ENCODE peak calls at places on chromosome 7, in five cellular contexts. One of them, this sample, is unnamed.

GRCh38 chr7:25968205-25968993 is 183.6 kb upstream of the NFE2L3 start:
- DNase-seq in GM12878: peak
- DNase-seq in HepG2: no peak
- DNase-seq in NT2/D1: no peak
- DNase-seq in HEK293T: no peak
- DNase-seq in this sample: no peak

GRCh38 chr7:20064974-20065862 is 152.0 kb downstream of the MACC1 start:
- DNase-seq in HepG2: no peak
- DNase-seq in HEK293T: no peak
- DNase-seq in GM12878: peak
- DNase-seq in NT2/D1: no peak
- DNase-seq in this sample: no peak

GRCh38 chr7:36967387-36967786 is 243.1 kb upstream of the AOAH start:
- DNase-seq in HEK293T: peak
- DNase-seq in GM12878: no peak
- DNase-seq in NT2/D1: peak
- DNase-seq in HepG2: peak
- DNase-seq in this sample: peak

GRCh38 chr7:75870557-75870956 is 8.3 kb upstream of the RHBDD2 start:
- DNase-seq in HepG2: no peak
- DNase-seq in HEK293T: no peak
- DNase-seq in GM12878: no peak
- DNase-seq in NT2/D1: no peak
- DNase-seq in this sample: no peak

GRCh38 chr7:122261442-122261841 is 43.1 kb downstream of the FEZF1 start:
- DNase-seq in NT2/D1: no peak
- DNase-seq in GM12878: no peak
- DNase-seq in HepG2: no peak
- DNase-seq in HEK293T: no peak
- DNase-seq in this sample: no peak

GRCh38 chr7:74224511-74224832 is 14.7 kb downstream of the LAT2 start:
- DNase-seq in NT2/D1: no peak
- DNase-seq in HEK293T: no peak
- DNase-seq in HepG2: no peak
- DNase-seq in GM12878: no peak
- DNase-seq in this sample: no peak

GRCh38 chr7:39621261-39621660 is 2.1 kb upstream of the RALA start:
- DNase-seq in HEK293T: no peak
- DNase-seq in GM12878: no peak
- DNase-seq in NT2/D1: no peak
- DNase-seq in HepG2: no peak
- DNase-seq in this sample: no peak

GRCh38 chr7:108497082-108497725 is 28.7 kb downstream of the PNPLA8 start:
- DNase-seq in HEK293T: peak
- DNase-seq in GM12878: peak
- DNase-seq in NT2/D1: peak
- DNase-seq in HepG2: peak
- DNase-seq in this sample: peak

GRCh38 chr7:4189151-4189570 is 492.9 kb upstream of the FOXK1 start:
- DNase-seq in GM12878: no peak
- DNase-seq in HepG2: no peak
- DNase-seq in HEK293T: no peak
- DNase-seq in NT2/D1: no peak
- DNase-seq in this sample: no peak

GRCh38 chr7:137531671-137532070 is 188.1 kb upstream of the PTN start:
- DNase-seq in HepG2: no peak
- DNase-seq in HEK293T: no peak
- DNase-seq in NT2/D1: no peak
- DNase-seq in GM12878: no peak
- DNase-seq in this sample: no peak

GRCh38 chr7:116593359-116594075 is 68.7 kb downstream of the CAV1 start:
- DNase-seq in HEK293T: peak
- DNase-seq in NT2/D1: no peak
- DNase-seq in HepG2: no peak
- DNase-seq in GM12878: no peak
- DNase-seq in this sample: no peak

GRCh38 chr7:6385110-6385792 is 62.5 kb downstream of the DAGLB start:
- DNase-seq in NT2/D1: no peak
- DNase-seq in GM12878: no peak
- DNase-seq in HepG2: peak
- DNase-seq in HEK293T: no peak
- DNase-seq in this sample: no peak

GRCh38 chr7:87234949-87235348 is 15.4 kb upstream of the TMEM243 start:
- DNase-seq in HEK293T: no peak
- DNase-seq in NT2/D1: no peak
- DNase-seq in HepG2: no peak
- DNase-seq in GM12878: no peak
- DNase-seq in this sample: no peak

GRCh38 chr7:107946451-107946850 is 55.5 kb downstream of the DLD start:
- DNase-seq in GM12878: no peak
- DNase-seq in HEK293T: no peak
- DNase-seq in NT2/D1: no peak
- DNase-seq in HepG2: no peak
- DNase-seq in this sample: no peak

GRCh38 chr7:144415858-144416257 is 12.4 kb upstream of the NOBOX start:
- DNase-seq in GM12878: no peak
- DNase-seq in HEK293T: no peak
- DNase-seq in NT2/D1: no peak
- DNase-seq in HepG2: no peak
- DNase-seq in this sample: no peak

GRCh38 chr7:111138196-111138569 is 47.3 kb downstream of the LRRN3 start:
- DNase-seq in NT2/D1: no peak
- DNase-seq in GM12878: peak
- DNase-seq in HEK293T: no peak
- DNase-seq in HepG2: no peak
- DNase-seq in this sample: no peak

GRCh38 chr7:105708681-105709080 is 127.4 kb upstream of the EFCAB10 start:
- DNase-seq in HepG2: no peak
- DNase-seq in GM12878: no peak
- DNase-seq in NT2/D1: no peak
- DNase-seq in HEK293T: no peak
- DNase-seq in this sample: no peak

GRCh38 chr7:42236266-42237161 is 495 bp downstream of the GLI3 start:
- DNase-seq in HEK293T: peak
- DNase-seq in GM12878: no peak
- DNase-seq in HepG2: no peak
- DNase-seq in NT2/D1: no peak
- DNase-seq in this sample: no peak

GRCh38 chr7:2106506-2106905 is 126.2 kb downstream of the MAD1L1 start:
- DNase-seq in NT2/D1: no peak
- DNase-seq in HEK293T: no peak
- DNase-seq in GM12878: no peak
- DNase-seq in HepG2: no peak
- DNase-seq in this sample: no peak

GRCh38 chr7:112056409-112056808 is 149.8 kb downstream of the DOCK4 start:
- DNase-seq in HepG2: no peak
- DNase-seq in HEK293T: no peak
- DNase-seq in NT2/D1: no peak
- DNase-seq in GM12878: peak
- DNase-seq in this sample: no peak

GRCh38 chr7:150801242-150801945 is 825 bp downstream of the TMEM176A start:
- DNase-seq in NT2/D1: no peak
- DNase-seq in HepG2: no peak
- DNase-seq in HEK293T: no peak
- DNase-seq in GM12878: no peak
- DNase-seq in this sample: peak

GRCh38 chr7:4445777-4446176 is 236.3 kb upstream of the FOXK1 start:
- DNase-seq in GM12878: no peak
- DNase-seq in HepG2: no peak
- DNase-seq in NT2/D1: no peak
- DNase-seq in HEK293T: no peak
- DNase-seq in this sample: no peak

GRCh38 chr7:44757311-44757710 is 8.7 kb downstream of the ZMIZ2 start:
- DNase-seq in GM12878: no peak
- DNase-seq in NT2/D1: no peak
- DNase-seq in HEK293T: no peak
- DNase-seq in HepG2: no peak
- DNase-seq in this sample: no peak

GRCh38 chr7:149624006-149624405 is 126.4 kb upstream of the ZNF746 start:
- DNase-seq in HEK293T: peak
- DNase-seq in NT2/D1: no peak
- DNase-seq in HepG2: peak
- DNase-seq in GM12878: no peak
- DNase-seq in this sample: no peak

GRCh38 chr7:140621326-140622035 is 19.1 kb downstream of the DENND2A start:
- DNase-seq in HEK293T: no peak
- DNase-seq in HepG2: no peak
- DNase-seq in NT2/D1: no peak
- DNase-seq in GM12878: no peak
- DNase-seq in this sample: no peak
- TF ChIP-seq SUZ12 in HEK293T: no peak
- TF ChIP-seq SUZ12 in HepG2: no peak
- TF ChIP-seq SUZ12 in NT2/D1: no peak
- TF ChIP-seq SUZ12 in GM12878: no peak
- TF ChIP-seq SUZ12 in this sample: no peak

GRCh38 chr7:141568227-141568626 is 17.0 kb downstream of the AGK start:
- DNase-seq in GM12878: no peak
- DNase-seq in HepG2: no peak
- DNase-seq in NT2/D1: no peak
- DNase-seq in HEK293T: no peak
- DNase-seq in this sample: no peak
- TF ChIP-seq SUZ12 in GM12878: no peak
- TF ChIP-seq SUZ12 in HepG2: no peak
- TF ChIP-seq SUZ12 in NT2/D1: no peak
- TF ChIP-seq SUZ12 in HEK293T: no peak
- TF ChIP-seq SUZ12 in this sample: no peak

GRCh38 chr7:152989889-152990380 is 230.4 kb downstream of the ACTR3B start:
- DNase-seq in NT2/D1: no peak
- DNase-seq in HEK293T: no peak
- DNase-seq in HepG2: peak
- DNase-seq in GM12878: no peak
- DNase-seq in this sample: no peak
- TF ChIP-seq SUZ12 in NT2/D1: no peak
- TF ChIP-seq SUZ12 in HEK293T: no peak
- TF ChIP-seq SUZ12 in HepG2: no peak
- TF ChIP-seq SUZ12 in GM12878: no peak
- TF ChIP-seq SUZ12 in this sample: no peak

GRCh38 chr7:259751-260405 is 30.1 kb upstream of the FOXL3 start:
- DNase-seq in HepG2: no peak
- DNase-seq in NT2/D1: no peak
- DNase-seq in GM12878: no peak
- DNase-seq in HEK293T: no peak
- DNase-seq in this sample: no peak
- TF ChIP-seq SUZ12 in HepG2: no peak
- TF ChIP-seq SUZ12 in NT2/D1: no peak
- TF ChIP-seq SUZ12 in GM12878: no peak
- TF ChIP-seq SUZ12 in HEK293T: no peak
- TF ChIP-seq SUZ12 in this sample: no peak

GRCh38 chr7:156816943-156817572 is 75.9 kb downstream of the LMBR1 start:
- DNase-seq in HepG2: peak
- DNase-seq in HEK293T: no peak
- DNase-seq in NT2/D1: no peak
- DNase-seq in GM12878: no peak
- DNase-seq in this sample: no peak
- TF ChIP-seq SUZ12 in HepG2: no peak
- TF ChIP-seq SUZ12 in HEK293T: no peak
- TF ChIP-seq SUZ12 in NT2/D1: no peak
- TF ChIP-seq SUZ12 in GM12878: no peak
- TF ChIP-seq SUZ12 in this sample: no peak

GRCh38 chr7:24917510-24918239 is 62.3 kb downstream of the OSBPL3 start:
- DNase-seq in HEK293T: no peak
- DNase-seq in NT2/D1: no peak
- DNase-seq in GM12878: no peak
- DNase-seq in HepG2: no peak
- DNase-seq in this sample: peak
- TF ChIP-seq SUZ12 in HEK293T: no peak
- TF ChIP-seq SUZ12 in NT2/D1: no peak
- TF ChIP-seq SUZ12 in GM12878: no peak
- TF ChIP-seq SUZ12 in HepG2: no peak
- TF ChIP-seq SUZ12 in this sample: no peak

DNA sequence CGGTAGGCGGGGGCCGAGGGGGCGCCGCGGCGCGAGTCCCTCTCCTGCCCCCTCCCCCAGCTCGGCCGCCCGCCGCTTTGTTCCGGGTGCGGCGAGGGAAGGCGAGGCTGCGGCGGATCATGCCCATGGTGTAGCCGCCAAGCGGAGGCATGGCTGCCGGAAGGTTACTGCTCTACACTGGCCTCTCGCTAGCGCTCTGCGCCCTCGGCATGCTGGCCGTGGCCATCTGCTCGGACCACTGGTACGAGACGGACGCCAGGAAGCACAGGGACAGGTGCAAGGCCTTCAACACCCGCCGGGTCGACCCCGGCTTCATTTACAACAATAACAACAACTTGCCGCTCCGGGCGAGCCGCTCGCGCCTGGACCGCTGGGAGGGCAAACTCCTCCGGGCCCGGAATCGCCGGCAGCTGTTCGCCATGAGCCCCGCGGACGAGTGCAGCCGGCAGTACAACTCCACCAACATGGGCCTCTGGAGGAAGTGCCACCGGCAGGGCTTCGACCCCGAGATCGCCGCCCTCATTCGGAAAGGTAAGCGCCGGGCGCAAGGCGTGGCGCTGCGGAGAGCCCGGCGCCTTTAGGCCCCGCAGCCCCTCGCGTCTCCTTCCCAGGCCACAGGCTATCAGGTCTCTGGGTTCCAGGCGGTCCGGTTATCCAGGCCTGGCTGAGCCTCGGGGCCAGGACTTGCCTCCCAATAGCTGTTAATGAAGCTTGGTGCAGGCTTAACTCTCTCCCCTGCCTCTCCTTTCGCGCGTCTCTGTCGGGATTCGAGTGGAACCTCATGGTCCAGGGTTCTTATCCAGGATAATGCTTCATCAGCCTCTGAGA is 512 bp downstream of the TMEM178B start:
- DNase-seq in GM12878: no peak
- DNase-seq in HEK293T: peak
- DNase-seq in HepG2: no peak
- DNase-seq in NT2/D1: no peak
- DNase-seq in this sample: no peak
- TF ChIP-seq SUZ12 in GM12878: peak
- TF ChIP-seq SUZ12 in HEK293T: no peak
- TF ChIP-seq SUZ12 in HepG2: no peak
- TF ChIP-seq SUZ12 in NT2/D1: peak
- TF ChIP-seq SUZ12 in this sample: peak

DNA sequence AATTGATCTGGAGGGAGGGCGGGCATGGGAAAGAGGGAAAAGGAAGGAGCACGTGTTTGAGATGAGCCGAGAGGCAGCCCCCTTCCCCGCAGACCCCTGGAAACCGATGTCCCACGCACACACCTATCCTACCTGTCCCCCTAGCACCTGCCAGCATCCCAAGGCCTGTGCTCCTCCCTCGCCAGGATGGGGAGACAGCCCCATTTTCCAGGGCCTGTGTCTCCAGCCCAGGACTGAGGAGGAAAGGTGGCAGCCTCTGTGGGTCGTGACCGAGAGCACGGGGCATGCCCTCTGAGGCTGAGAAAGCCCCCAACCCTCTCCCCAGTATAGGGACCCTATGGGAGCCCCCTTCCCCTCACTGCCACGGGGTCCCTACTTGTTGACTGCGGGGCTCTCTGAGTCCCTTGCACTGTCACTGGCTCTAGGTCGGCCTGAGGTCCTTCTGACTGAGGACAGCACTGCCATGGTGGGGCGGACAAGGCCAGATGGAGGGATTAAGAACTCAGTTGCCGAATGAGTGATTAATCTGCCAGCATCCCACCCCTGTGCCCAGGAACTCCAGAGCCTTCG is 26.2 kb downstream of the CRHR2 start:
- DNase-seq in HepG2: no peak
- DNase-seq in GM12878: no peak
- DNase-seq in HEK293T: no peak
- DNase-seq in NT2/D1: no peak
- DNase-seq in this sample: no peak
- TF ChIP-seq SUZ12 in HepG2: no peak
- TF ChIP-seq SUZ12 in GM12878: no peak
- TF ChIP-seq SUZ12 in HEK293T: no peak
- TF ChIP-seq SUZ12 in NT2/D1: no peak
- TF ChIP-seq SUZ12 in this sample: no peak

This sample was measured in H1.